ENCODE peak calls at places on chromosomes 3 and 15, in four cellular contexts. O, W, T and U are unnamed samples.
A peak's percentile ranks its signal among the peaks of the same experiment; 100 is the strongest.

GRCh38 chr15:29122506-29122905 is 147.1 kb downstream of the NSMCE3 start:
- DNase-seq in O (no peak), W (peak; percentile 33), T (no peak), U (no peak)

GRCh38 chr15:37877851-37878577 is 56.4 kb upstream of the TMCO5A start:
- DNase-seq in O (no peak), W (no peak), T (no peak), U (no peak)

GRCh38 chr15:45180201-45180600 is 7.6 kb downstream of the SHF start:
- DNase-seq in O (no peak), W (no peak), T (no peak), U (no peak)

GRCh38 chr3:182305881-182306665 is 487.2 kb upstream of the ATP11B start:
- DNase-seq in O (no peak), W (no peak), T (no peak), U (no peak)

GRCh38 chr3:31285808-31286486 is 246.8 kb upstream of the STT3B start:
- DNase-seq in O (no peak), W (no peak), T (no peak), U (no peak)

GRCh38 chr3:23665741-23666140 is 140.0 kb upstream of the UBE2E1 start:
- DNase-seq in O (no peak), W (no peak), T (no peak), U (no peak)

GRCh38 chr15:66617137-66618090 is 51.6 kb upstream of the LCTL start:
- DNase-seq in O (no peak), W (peak; percentile 93), T (peak; percentile 89), U (no peak)

GRCh38 chr3:184656991-184657669 is 54.7 kb downstream of the MAGEF1 start:
- DNase-seq in O (no peak), W (no peak), T (no peak), U (no peak)

GRCh38 chr3:117400303-117400702 is 690.7 kb downstream of the TUSC7 start:
- DNase-seq in O (no peak), W (no peak), T (no peak), U (no peak)

GRCh38 chr3:117393801-117394200 is 684.2 kb downstream of the TUSC7 start:
- DNase-seq in O (no peak), W (no peak), T (no peak), U (no peak)

GRCh38 chr3:117393119-117393518 is 683.5 kb downstream of the TUSC7 start:
- DNase-seq in O (no peak), W (no peak), T (no peak), U (no peak)

GRCh38 chr3:117399311-117400068 is 689.9 kb downstream of the TUSC7 start:
- DNase-seq in O (no peak), W (no peak), T (no peak), U (no peak)

GRCh38 chr3:117398166-117398954 is 688.8 kb downstream of the TUSC7 start:
- DNase-seq in O (no peak), W (no peak), T (no peak), U (no peak)
- H3K4me3 ChIP-seq in O (no peak overlapping the region), W (no peak overlapping the region), T (no peak overlapping the region), U (no peak overlapping the region)

DNA sequence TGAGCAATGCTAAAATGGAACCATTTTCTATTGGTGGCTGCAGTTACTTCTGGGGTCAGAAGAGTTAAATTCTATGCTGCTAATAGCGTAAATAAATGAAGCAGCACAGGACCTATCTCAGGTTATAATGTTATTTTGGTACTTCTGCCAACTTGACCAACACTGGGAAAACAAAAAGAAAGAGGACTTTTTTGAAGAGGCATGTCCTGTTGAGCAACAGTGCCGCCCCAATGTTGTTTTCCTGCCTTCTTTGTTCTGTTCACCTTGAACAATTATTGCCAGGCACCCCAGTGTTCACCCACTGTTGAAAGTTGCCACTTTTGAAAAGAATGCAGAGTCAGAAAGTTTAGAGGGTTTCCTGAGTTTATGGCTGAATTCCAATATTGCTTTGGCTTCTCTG is 678.9 kb upstream of the DPPA4 start:
- DNase-seq in O (no peak), W (no peak), T (no peak), U (no peak)
- H3K27ac ChIP-seq in O (no peak overlapping the region), W (no peak overlapping the region), T (no peak overlapping the region), U (no peak overlapping the region)

DNA sequence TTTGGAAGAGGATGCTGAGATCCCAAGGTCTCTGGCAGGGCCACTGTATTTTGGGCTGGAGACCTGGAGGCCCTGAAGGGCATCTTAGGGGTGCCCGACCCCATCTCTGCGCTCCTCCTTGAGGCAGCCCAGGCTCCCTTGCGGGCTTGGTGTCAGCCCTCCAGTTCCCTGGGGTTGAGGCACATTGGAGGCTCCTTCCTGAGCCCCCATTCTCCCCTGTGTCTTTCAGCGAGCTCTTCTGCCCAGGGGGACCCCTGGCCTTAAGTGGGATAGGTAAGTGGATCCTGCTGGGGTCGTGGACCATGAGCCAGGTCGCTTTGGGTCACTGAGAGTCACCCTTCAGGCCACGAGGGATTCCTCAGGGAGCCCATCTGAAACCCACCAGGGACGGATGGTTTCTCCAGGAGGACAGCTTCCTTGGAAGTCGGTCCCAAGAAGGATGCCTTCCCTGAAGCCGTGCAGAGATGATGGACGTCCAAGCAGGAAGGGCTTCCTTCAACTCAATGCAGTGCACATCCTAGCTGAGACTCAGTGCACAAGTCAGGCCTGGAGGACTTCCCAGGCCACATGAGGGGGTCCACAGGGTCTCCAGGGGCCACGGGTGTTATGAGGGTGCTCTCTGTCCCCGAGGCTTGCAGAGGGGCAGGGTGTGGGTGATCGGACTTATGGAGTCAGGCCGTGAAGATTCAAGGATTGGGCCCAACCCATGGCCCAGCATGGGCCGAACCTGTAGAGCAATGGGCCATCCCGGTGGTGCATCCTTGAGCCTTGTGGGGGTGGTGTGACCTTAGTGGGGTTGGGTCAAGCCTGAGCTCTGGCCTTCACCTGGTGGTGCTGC is 224.3 kb downstream of the SNRPN start:
- DNase-seq in O (no peak), W (peak; percentile 29), T (no peak), U (no peak)
- H3K9me3 ChIP-seq in O (peaks cover 15% of the 10 kb centered on the region), W (peaks cover 5% of the 10 kb centered on the region), T (peaks cover 6% of the 10 kb centered on the region), U (peaks cover 80% of the 10 kb centered on the region)

DNA sequence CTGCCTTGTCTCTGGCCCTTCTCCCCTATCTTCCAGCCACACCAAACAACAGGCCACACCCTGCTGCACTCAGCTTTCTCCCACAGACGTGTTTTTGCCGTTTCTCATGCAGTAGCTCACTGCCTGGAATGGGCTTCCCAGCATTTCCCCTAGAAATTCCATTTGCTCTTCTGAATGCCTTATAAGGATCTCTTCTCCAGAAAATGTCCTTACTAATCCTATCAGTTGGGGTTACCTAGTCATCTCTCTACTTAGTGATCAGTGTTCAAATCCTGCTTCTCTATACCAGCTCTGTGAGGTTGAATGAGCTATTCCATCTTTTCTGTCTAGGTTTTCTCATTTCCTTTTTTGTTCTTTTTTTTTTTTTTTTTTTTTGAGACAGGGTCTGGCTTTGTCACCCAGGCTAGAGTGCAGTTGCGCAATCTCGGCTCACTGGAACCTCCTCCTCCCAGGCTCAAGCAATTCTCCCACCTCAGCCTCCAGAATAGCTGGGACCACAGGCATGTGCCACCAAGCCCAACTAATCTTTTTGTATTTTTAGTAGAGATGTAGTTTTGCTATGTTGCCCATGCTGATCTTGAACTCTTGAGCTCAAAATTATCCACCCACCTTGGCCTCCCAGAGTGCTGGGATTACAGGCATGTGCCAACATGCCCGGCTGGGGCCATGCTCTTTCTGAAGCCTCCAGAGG is 98.2 kb upstream of the CHD2 start:
- DNase-seq in O (no peak), W (peak; percentile 91), T (peak; percentile 86), U (no peak)
- H3K4me3 ChIP-seq in O (no peak overlapping the region), W (no peak overlapping the region), T (no peak overlapping the region), U (no peak overlapping the region)

GRCh38 chr15:46646476-46646875 is 1011.6 kb downstream of the SQOR start:
- DNase-seq in O (no peak), W (no peak), T (no peak), U (no peak)

DNA sequence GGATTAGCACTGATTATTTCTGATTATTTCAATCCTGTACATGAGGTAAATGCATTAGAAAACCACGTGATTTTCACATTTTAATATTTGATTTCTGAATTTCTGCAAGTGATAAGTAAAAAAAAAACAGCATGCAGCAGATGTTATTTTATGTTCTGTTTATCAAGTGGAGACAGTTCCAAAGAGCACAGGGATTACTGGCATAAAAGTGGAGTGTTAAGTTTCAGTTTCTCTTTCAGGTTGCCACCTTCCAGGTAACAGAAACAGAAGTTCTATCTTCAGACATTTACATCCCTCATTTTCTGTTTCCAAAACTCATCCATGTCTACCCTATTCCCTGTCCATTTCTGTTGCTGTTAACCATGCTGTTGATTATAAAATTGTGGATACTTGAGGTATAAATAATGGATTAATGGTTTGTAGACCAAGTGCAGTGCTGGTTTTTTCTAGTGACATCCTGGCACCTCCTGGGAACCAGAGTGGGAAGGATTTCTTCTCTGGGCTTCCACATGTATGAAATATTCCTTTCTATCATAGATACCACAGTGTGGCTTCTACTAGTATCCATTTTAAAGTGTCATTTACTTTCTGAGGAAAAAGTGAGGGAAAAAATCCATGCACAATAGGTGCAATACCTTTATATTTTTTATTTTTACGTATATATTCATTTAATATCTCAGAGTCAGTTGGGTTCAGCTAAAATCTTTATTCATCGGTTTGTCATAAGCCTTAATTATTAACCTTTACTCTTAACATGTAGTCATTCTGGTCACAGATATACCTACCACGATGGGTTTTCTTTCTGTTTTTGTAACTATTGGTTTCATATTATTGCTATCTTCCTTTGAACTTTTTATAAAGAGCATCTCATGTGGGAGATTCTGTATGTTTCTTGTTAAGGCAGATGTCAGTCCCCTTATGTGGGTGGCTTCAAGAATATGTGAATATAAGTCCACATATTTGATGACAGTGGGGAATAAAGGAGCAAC is 1010.0 kb downstream of the SQOR start:
- DNase-seq in O (no peak), W (no peak), T (no peak), U (no peak)
- H3K27ac ChIP-seq in O (no peak overlapping the region), W (no peak overlapping the region), T (no peak overlapping the region), U (no peak overlapping the region)

GRCh38 chr15:25185156-25185710 is 230.4 kb downstream of the SNRPN start:
- DNase-seq in O (no peak), W (peak; percentile 6), T (peak; percentile 27), U (no peak)

GRCh38 chr15:25182736-25183445 is 228.1 kb downstream of the SNRPN start:
- DNase-seq in O (no peak), W (peak; percentile 30), T (peak; percentile 40), U (no peak)

GRCh38 chr15:25182098-25182478 is 227.3 kb downstream of the SNRPN start:
- DNase-seq in O (no peak), W (no peak), T (peak; percentile 35), U (no peak)

GRCh38 chr15:25184356-25185155 is 229.8 kb downstream of the SNRPN start:
- DNase-seq in O (no peak), W (peak; percentile 18), T (peak; percentile 24), U (no peak)

GRCh38 chr15:25183581-25184330 is 229.0 kb downstream of the SNRPN start:
- DNase-seq in O (no peak), W (peak; percentile 22), T (peak; percentile 36), U (no peak)
- H3K9me3 ChIP-seq in O (no peaks in the 10 kb centered on the region), W (no peaks in the 10 kb centered on the region), T (no peaks in the 10 kb centered on the region), U (no peaks in the 10 kb centered on the region)

GRCh38 chr3:196159952-196160804 is 51.0 kb downstream of the ZDHHC19 start:
- DNase-seq in O (no peak), W (peak; percentile 76), T (no peak), U (peak; percentile 85)

GRCh38 chr3:196150481-196150880 is 60.7 kb downstream of the ZDHHC19 start:
- DNase-seq in O (no peak), W (peak; percentile 9), T (no peak), U (no peak)

GRCh38 chr3:196159526-196159925 is 51.7 kb downstream of the ZDHHC19 start:
- DNase-seq in O (no peak), W (no peak), T (no peak), U (no peak)

DNA sequence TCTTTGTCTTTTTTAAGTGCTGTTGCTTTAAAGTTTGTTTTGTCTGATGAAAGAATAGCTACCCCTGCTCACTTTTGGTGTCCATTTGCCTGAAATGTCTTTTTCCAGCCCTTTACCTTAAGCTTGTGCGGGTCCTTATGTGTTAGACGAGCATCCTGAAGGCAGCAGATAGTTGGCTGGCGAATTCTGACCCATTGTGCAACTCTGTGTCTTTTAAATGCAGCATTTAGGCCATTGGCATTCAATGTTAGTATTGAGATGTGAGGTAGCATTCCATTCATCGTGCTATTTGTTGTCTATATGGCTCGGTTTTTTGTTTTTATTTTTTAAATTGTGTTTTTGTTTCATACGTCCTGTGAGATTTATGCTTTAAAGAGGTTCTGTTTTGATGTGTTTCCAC is 55.0 kb downstream of the ZDHHC19 start:
- DNase-seq in O (no peak), W (no peak), T (no peak), U (no peak)
- H3K4me3 ChIP-seq in O (no peak overlapping the region), W (no peak overlapping the region), T (no peak overlapping the region), U (peak overlapping the region; percentile 7)